ENCODE peak calls at places on chromosome 13, in eight cellular contexts. F is upper lobe of left lung, Z is HepG2, U is K562, R is HCT116, O is GM23338, J is GM12878, Y is Panc1. T is an unnamed sample.

GRCh38 chr13:109271061-109271460 is 515.3 kb downstream of the IRS2 start:
- ATAC-seq in F (no peak), Z (no peak), U (no peak), R (no peak), O (no peak), J (no peak), Y (no peak), T (no peak)

GRCh38 chr13:101417043-101417406 is 717 bp upstream of the NALCN start:
- ATAC-seq in F (no peak), Z (peak), U (no peak), R (no peak), O (peak), J (no peak), Y (peak), T (no peak)

GRCh38 chr13:100059827-100060226 is 29.1 kb upstream of the PCCA start:
- ATAC-seq in F (no peak), Z (no peak), U (no peak), R (no peak), O (no peak), J (no peak), Y (no peak), T (no peak)

GRCh38 chr13:108315955-108316354 is 46.4 kb downstream of the TNFSF13B start:
- ATAC-seq in F (no peak), Z (no peak), U (no peak), R (no peak), O (no peak), J (peak), Y (no peak), T (no peak)

GRCh38 chr13:58004761-58005160 is 373.2 kb downstream of the PCDH17 start:
- ATAC-seq in F (no peak), Z (no peak), U (no peak), R (no peak), O (no peak), J (no peak), Y (no peak), T (no peak)

GRCh38 chr13:20394506-20394905 is 131.2 kb downstream of the CRYL1 start:
- ATAC-seq in F (no peak), Z (no peak), U (no peak), R (no peak), O (peak), J (no peak), Y (no peak), T (no peak)

GRCh38 chr13:80873589-80873988 is 532.7 kb upstream of the SPRY2 start:
- ATAC-seq in F (no peak), Z (no peak), U (no peak), R (no peak), O (no peak), J (peak), Y (no peak), T (no peak)

GRCh38 chr13:73248711-73249580 is 190.1 kb downstream of the KLF5 start:
- ATAC-seq in F (peak), Z (no peak), U (no peak), R (peak), O (peak), J (no peak), Y (no peak), T (no peak)

GRCh38 chr13:72561791-72562190 is 165.6 kb downstream of the MZT1 start:
- ATAC-seq in F (no peak), Z (no peak), U (no peak), R (no peak), O (no peak), J (no peak), Y (no peak), T (no peak)

GRCh38 chr13:44629465-44630183 is 53.5 kb upstream of the TSC22D1 start:
- ATAC-seq in F (no peak), Z (no peak), U (no peak), R (no peak), O (no peak), J (no peak), Y (no peak), T (peak)

GRCh38 chr13:42997381-42997780 is 5.3 kb upstream of the EPSTI1 start:
- ATAC-seq in F (no peak), Z (no peak), U (no peak), R (no peak), O (no peak), J (peak), Y (no peak), T (no peak)

GRCh38 chr13:79405501-79405830 is 589 bp downstream of the RBM26 start:
- ATAC-seq in F (no peak), Z (peak), U (peak), R (peak), O (peak), J (peak), Y (peak), T (no peak)

DNA sequence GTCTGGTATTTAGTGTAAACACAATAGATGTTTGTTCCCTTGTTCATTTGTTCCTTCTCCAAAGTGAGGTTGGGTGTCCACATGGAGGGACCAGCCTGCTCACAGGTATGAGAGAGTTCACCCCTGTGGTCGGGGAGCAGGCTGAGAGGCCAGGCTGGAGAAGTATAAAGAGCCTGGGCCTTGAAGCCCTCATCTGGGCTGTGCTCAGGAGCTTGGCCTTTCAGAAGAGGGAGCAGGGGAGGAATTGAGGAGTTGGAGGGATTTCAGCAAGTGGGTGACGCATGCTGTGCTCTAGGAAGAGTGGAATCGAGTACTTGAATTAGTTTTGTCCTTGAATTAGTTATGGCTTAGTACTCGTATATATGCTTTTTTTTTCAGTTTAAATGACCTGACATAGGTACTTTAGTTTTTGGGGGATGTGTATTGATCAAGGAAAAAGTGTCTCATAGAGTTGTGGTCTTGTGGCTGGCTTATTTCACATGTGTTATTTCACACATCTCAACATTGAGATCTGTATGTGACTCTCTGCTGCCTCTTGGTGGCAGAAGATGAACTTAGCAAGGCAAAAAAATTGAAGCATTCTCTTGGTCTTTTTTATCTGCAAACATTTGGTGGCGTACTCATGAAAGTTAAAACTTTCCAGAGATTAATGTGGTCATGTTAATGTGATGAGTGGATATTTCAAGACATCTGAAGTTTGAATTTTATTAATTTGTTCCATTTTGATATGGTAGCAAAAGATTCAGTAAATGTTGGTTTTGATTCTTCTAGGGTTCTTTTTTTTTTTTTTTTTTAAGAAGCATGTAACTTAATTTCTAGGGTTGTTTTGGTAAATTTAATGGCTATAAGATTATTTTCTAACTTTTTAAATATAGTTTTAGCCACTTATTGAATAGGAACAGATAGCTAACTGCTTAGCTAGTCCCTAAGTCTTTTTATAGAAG is 54.3 kb downstream of the SLAIN1 start:
- ATAC-seq in F (peak), Z (peak), U (peak), R (peak), O (peak), J (peak), Y (no peak), T (peak)
- H3K27ac ChIP-seq in F (no peak), Z (no peak), U (no peak), R (no peak), O (peak), J (no peak), Y (no peak), T (no peak)

GRCh38 chr13:28338202-28338601 is 156.7 kb downstream of the FLT1 start:
- ATAC-seq in F (no peak), Z (no peak), U (no peak), R (no peak), O (no peak), J (no peak), Y (no peak), T (no peak)

GRCh38 chr13:28337196-28338045 is 157.5 kb downstream of the FLT1 start:
- ATAC-seq in F (no peak), Z (no peak), U (no peak), R (no peak), O (no peak), J (no peak), Y (no peak), T (peak)

GRCh38 chr13:28338742-28339141 is 156.2 kb downstream of the FLT1 start:
- ATAC-seq in F (no peak), Z (no peak), U (no peak), R (no peak), O (no peak), J (no peak), Y (no peak), T (no peak)

GRCh38 chr13:28333204-28333900 is 161.6 kb downstream of the FLT1 start:
- ATAC-seq in F (no peak), Z (no peak), U (no peak), R (no peak), O (no peak), J (peak), Y (no peak), T (no peak)

GRCh38 chr13:28336193-28336657 is 158.7 kb downstream of the FLT1 start:
- ATAC-seq in F (no peak), Z (no peak), U (no peak), R (no peak), O (no peak), J (no peak), Y (no peak), T (peak)
- TF ChIP-seq POLR2AphosphoS5 in F (no peak), Z (no peak), U (no peak), R (no peak), O (no peak), J (no peak), Y (no peak), T (peak)

DNA sequence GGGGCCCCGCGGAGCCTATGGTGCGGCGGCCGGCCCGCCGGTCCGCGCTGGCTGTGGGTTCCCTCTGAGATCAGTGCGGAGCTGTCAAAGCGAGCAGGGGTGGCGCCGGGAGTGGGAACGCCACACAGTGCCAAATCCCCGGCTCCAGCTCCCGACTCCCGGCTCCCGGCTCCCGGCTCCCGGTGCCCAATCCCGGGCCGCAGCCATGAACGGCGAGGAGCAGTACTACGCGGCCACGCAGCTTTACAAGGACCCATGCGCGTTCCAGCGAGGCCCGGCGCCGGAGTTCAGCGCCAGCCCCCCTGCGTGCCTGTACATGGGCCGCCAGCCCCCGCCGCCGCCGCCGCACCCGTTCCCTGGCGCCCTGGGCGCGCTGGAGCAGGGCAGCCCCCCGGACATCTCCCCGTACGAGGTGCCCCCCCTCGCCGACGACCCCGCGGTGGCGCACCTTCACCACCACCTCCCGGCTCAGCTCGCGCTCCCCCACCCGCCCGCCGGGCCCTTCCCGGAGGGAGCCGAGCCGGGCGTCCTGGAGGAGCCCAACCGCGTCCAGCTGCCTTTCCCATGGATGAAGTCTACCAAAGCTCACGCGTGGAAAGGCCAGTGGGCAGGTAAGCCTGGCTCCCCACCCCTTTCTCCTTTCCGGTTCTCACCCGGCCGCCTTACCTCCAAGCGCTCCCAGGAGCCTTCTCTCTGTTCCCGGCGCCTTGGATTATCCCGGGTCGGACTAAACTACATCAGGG is at the start of gene PDX1:
- ATAC-seq in F (no peak), Z (peak), U (peak), R (peak), O (peak), J (no peak), Y (peak), T (peak)
- H3K27ac ChIP-seq in F (no peak), Z (no peak), U (no peak), R (no peak), O (no peak), J (no peak), Y (peak), T (no peak)

DNA sequence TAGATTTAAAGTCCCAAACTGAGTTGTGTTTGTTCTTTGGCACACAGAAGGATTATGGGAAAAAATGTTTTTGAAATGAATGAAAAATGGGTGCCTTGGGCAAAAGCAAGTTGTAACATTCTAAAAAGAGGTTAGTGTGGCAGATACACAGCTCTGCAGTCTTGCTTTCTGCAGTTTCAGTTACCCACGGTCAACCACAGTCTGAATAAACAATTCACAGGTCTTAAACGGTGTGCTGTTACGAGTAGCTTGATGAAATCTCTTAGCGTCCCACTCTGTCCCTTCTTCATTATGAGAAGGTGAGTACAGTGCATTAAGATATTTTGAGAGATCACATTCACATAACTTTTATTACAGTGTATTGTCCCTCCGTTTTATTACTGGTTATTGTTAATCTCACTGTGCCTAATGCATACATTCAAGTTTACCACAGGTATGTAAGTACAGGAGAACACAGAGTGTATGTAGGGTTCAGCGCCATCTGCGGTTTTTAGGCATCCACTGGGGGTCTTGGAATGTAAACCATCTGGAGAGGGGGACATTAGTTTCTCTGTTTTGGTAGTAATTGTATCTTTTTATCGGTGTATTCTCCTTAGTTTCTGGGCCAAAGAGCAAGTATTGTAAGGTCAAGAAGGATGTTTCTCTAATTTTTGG is 8.1 kb downstream of the FARP1 start:
- ATAC-seq in F (no peak), Z (no peak), U (no peak), R (no peak), O (no peak), J (no peak), Y (no peak), T (no peak)
- TF ChIP-seq POLR2AphosphoS5 in F (no peak), Z (no peak), U (no peak), R (no peak), O (no peak), J (no peak), Y (no peak), T (no peak)

T was measured in gastroesophageal sphincter.